ENCODE peak calls at places on chromosome 2, in five cellular contexts. One of them, this sample, is unnamed.

GRCh38 chr2:47833516-47833968 is 50.6 kb downstream of the MSH6 start:
- DNase-seq in activated naive CD4-positive, alpha-beta T cell treated with anti-CD3 and anti-CD28 coated beads for 36 hours: no peak
- DNase-seq in amniotic stem cell: no peak
- DNase-seq in hepatocyte: no peak
- DNase-seq in right atrium auricular region: no peak
- DNase-seq in this sample: no peak

GRCh38 chr2:36403675-36404230 is 48.2 kb downstream of the CRIM1 start:
- DNase-seq in amniotic stem cell: peak
- DNase-seq in hepatocyte: no peak
- DNase-seq in activated naive CD4-positive, alpha-beta T cell treated with anti-CD3 and anti-CD28 coated beads for 36 hours: no peak
- DNase-seq in right atrium auricular region: no peak
- DNase-seq in this sample: peak

GRCh38 chr2:24825883-24826800 is 32.9 kb downstream of the CENPO start:
- DNase-seq in hepatocyte: no peak
- DNase-seq in activated naive CD4-positive, alpha-beta T cell treated with anti-CD3 and anti-CD28 coated beads for 36 hours: no peak
- DNase-seq in amniotic stem cell: no peak
- DNase-seq in right atrium auricular region: peak
- DNase-seq in this sample: no peak

GRCh38 chr2:170974304-170974993 is 45.4 kb downstream of the GORASP2 start:
- DNase-seq in right atrium auricular region: no peak
- DNase-seq in amniotic stem cell: no peak
- DNase-seq in hepatocyte: peak
- DNase-seq in activated naive CD4-positive, alpha-beta T cell treated with anti-CD3 and anti-CD28 coated beads for 36 hours: no peak
- DNase-seq in this sample: no peak

GRCh38 chr2:237863102-237863511 is 3.7 kb downstream of the RAMP1 start:
- DNase-seq in activated naive CD4-positive, alpha-beta T cell treated with anti-CD3 and anti-CD28 coated beads for 36 hours: no peak
- DNase-seq in amniotic stem cell: no peak
- DNase-seq in hepatocyte: no peak
- DNase-seq in right atrium auricular region: no peak
- DNase-seq in this sample: no peak

GRCh38 chr2:236964291-236964690 is 121.4 kb upstream of the COPS8 start:
- DNase-seq in amniotic stem cell: no peak
- DNase-seq in hepatocyte: no peak
- DNase-seq in right atrium auricular region: no peak
- DNase-seq in activated naive CD4-positive, alpha-beta T cell treated with anti-CD3 and anti-CD28 coated beads for 36 hours: no peak
- DNase-seq in this sample: no peak

GRCh38 chr2:184598313-184599053 is at the start of gene ZNF804A:
- DNase-seq in amniotic stem cell: peak
- DNase-seq in activated naive CD4-positive, alpha-beta T cell treated with anti-CD3 and anti-CD28 coated beads for 36 hours: no peak
- DNase-seq in right atrium auricular region: peak
- DNase-seq in hepatocyte: peak
- DNase-seq in this sample: no peak

GRCh38 chr2:213306320-213306942 is 22.2 kb downstream of the SPAG16 start:
- DNase-seq in amniotic stem cell: no peak
- DNase-seq in hepatocyte: peak
- DNase-seq in right atrium auricular region: no peak
- DNase-seq in activated naive CD4-positive, alpha-beta T cell treated with anti-CD3 and anti-CD28 coated beads for 36 hours: no peak
- DNase-seq in this sample: no peak

GRCh38 chr2:200136655-200137054 is 169.8 kb upstream of the SPATS2L start:
- DNase-seq in hepatocyte: no peak
- DNase-seq in amniotic stem cell: no peak
- DNase-seq in right atrium auricular region: no peak
- DNase-seq in activated naive CD4-positive, alpha-beta T cell treated with anti-CD3 and anti-CD28 coated beads for 36 hours: no peak
- DNase-seq in this sample: no peak